ENCODE peak calls at places on chromosomes 7 and 10, in five cellular contexts. S is brain microvascular endothelial cell, P is esophagus muscularis mucosa, O is fibroblast of lung, J is Peyer's patch. I is an unnamed sample.

GRCh38 chr10:49601857-49602256 is 8.3 kb upstream of the SLC18A3 start:
- DNase-seq in P (peak), J (peak), S (peak), O (peak), I (no peak)

GRCh38 chr7:42162560-42163325 is 74.3 kb downstream of the GLI3 start:
- DNase-seq in J (no peak), S (no peak), O (no peak), P (no peak), I (no peak)

GRCh38 chr10:93272884-93273675 is 199.4 kb downstream of the CYP26A1 start:
- DNase-seq in S (no peak), P (no peak), J (no peak), O (no peak), I (no peak)

GRCh38 chr10:98135222-98135899 is 904 bp downstream of the R3HCC1L start:
- DNase-seq in P (no peak), O (no peak), J (peak), S (no peak), I (no peak)

GRCh38 chr10:3748484-3748883 is 36.5 kb downstream of the KLF6 start:
- DNase-seq in P (peak), J (peak), O (no peak), S (no peak), I (no peak)

GRCh38 chr7:94289071-94289470 is 105.6 kb upstream of the COL1A2 start:
- DNase-seq in P (no peak), S (peak), O (peak), J (peak), I (no peak)

GRCh38 chr7:106717997-106718871 is 57.3 kb upstream of the CCDC71L start:
- DNase-seq in J (peak), O (peak), S (peak), P (no peak), I (no peak)

GRCh38 chr10:121927361-121927840 is 430 bp downstream of the ATE1 start:
- DNase-seq in S (peak), O (peak), P (no peak), J (peak), I (peak)

GRCh38 chr7:35820858-35821257 is 20.0 kb downstream of the SEPTIN7 start:
- DNase-seq in S (no peak), O (no peak), J (no peak), P (no peak), I (no peak)

GRCh38 chr7:41996381-41997035 is 240.5 kb downstream of the GLI3 start:
- DNase-seq in J (no peak), S (peak), O (peak), P (no peak), I (no peak)

GRCh38 chr7:105013818-105014724 is at the start of gene KMT2E:
- DNase-seq in O (peak), J (peak), P (peak), S (peak), I (peak)

GRCh38 chr10:22308390-22308789 is 7.8 kb upstream of the COMMD3 start:
- DNase-seq in P (no peak), S (peak), O (peak), J (no peak), I (no peak)

GRCh38 chr7:28572321-28573058 is 160.2 kb downstream of the CREB5 start:
- DNase-seq in P (no peak), O (no peak), J (no peak), S (no peak), I (no peak)

GRCh38 chr10:127117125-127117524 is 79.3 kb downstream of the INSYN2A start:
- DNase-seq in J (peak), O (peak), S (peak), P (no peak), I (no peak)

GRCh38 chr10:69583106-69583505 is 9.9 kb upstream of the NEUROG3 start:
- DNase-seq in J (no peak), S (no peak), P (no peak), O (no peak), I (no peak)

GRCh38 chr10:31929260-31929985 is 792 bp upstream of the ARHGAP12 start:
- DNase-seq in O (peak), P (no peak), S (no peak), J (peak), I (no peak)

GRCh38 chr10:31926765-31927596 is 1.6 kb downstream of the ARHGAP12 start:
- DNase-seq in J (no peak), O (no peak), P (no peak), S (no peak), I (no peak)

GRCh38 chr10:31926154-31926553 is 2.5 kb downstream of the ARHGAP12 start:
- DNase-seq in J (no peak), P (no peak), O (no peak), S (no peak), I (no peak)

GRCh38 chr10:31928531-31929259 is at the start of gene ARHGAP12:
- DNase-seq in O (peak), S (peak), P (peak), J (peak), I (peak)

DNA sequence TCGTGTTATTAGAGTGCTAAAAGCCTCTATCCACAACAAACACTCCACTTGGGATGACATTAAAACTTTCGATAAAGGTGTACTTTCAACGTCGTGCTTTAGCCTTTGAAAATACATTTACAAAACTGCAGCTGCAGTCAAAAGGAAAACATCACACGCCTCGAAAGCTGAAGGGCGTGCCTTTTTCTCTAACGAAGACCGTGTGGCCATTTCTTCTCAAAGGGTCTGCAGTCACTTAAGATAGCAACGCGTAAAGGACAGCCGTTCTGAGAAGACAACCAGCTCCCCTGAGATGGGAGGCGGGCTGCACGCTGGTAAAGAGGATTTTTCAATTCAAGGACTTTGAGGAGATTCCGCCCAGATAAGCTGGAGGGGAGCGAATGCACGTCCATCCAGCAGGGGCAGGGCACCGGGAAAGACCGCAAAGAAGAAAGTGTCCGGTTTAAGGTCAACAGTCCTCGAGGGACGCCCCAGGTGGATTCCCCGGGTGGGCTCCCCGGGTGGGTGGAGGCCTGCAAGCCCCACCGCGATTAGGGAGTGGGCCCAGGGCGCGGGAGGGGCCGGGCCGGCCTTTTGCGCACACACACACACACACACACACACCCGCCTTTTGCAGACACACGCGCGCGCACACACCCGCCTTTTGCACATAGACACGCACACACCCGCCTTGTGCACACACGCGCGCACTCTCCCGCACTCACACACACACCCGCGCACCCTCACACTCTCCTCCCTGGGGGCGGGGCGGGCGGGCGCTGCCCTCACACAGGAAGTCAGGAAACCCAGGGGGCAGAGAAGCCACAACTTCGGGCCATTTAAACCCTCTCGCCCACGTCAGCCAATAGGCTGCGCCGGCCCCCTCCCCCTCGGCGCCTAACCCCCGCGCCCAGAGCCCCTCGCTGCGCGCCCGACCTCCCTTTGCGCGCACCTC is 767 bp downstream of the ARHGAP12 start:
- DNase-seq in S (no peak), O (peak), J (peak), P (no peak), I (peak)
- TF ChIP-seq CTCF in S (peak), O (peak), J (peak), P (no peak), I (no peak)

GRCh38 chr7:47600199-47601118 is 18.5 kb upstream of the TNS3 start:
- DNase-seq in O (peak), J (no peak), S (peak), P (no peak), I (no peak)
- H3K27ac ChIP-seq in O (peak), J (no peak), S (peak), P (no peak), I (no peak)

GRCh38 chr10:14240253-14241189 is 90.2 kb downstream of the FRMD4A start:
- DNase-seq in P (no peak), J (no peak), O (peak), S (peak), I (no peak)
- TF ChIP-seq CTCF in P (no peak), J (no peak), O (no peak), S (no peak), I (no peak)

DNA sequence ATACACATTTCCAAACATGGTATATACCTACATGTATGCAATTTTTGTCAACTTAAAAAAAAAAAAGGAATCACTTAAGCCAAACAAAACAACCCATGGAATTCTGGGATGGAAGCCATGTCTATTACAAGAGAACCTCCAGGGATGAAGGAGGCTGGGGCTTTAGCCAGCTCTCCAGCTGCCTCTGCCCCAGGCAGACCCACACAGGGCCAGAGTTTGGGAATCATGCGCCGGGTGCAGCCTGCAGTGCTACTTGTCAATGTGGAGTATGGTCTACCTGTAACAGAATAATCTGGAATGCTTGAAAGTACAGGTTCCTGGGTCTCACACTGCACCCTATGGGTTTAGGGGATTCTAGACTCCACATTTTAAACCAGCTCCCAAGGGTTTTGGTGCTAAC is 10.8 kb downstream of the ATP6V0E2 start:
- DNase-seq in O (no peak), S (no peak), J (no peak), P (peak), I (no peak)
- H3K27ac ChIP-seq in O (no peak), S (no peak), J (no peak), P (no peak), I (no peak)

GRCh38 chr7:142188846-142189245 is 69.0 kb downstream of the PRSS58 start:
- DNase-seq in P (no peak), S (no peak), O (no peak), J (no peak), I (no peak)
- TF ChIP-seq CTCF in P (no peak), S (no peak), O (no peak), J (peak), I (no peak)

GRCh38 chr7:1536768-1537630 is 6.5 kb downstream of the MAFK start:
- DNase-seq in O (peak), P (peak), S (peak), J (peak), I (no peak)
- H3K27ac ChIP-seq in O (peak), P (peak), S (peak), J (peak), I (no peak)

GRCh38 chr10:77116904-77117303 is 520.7 kb downstream of the KCNMA1 start:
- DNase-seq in S (no peak), O (peak), J (no peak), P (no peak), I (no peak)

GRCh38 chr10:77117501-77117900 is 520.1 kb downstream of the KCNMA1 start:
- DNase-seq in S (no peak), O (peak), P (no peak), J (no peak), I (no peak)

GRCh38 chr10:77109470-77109994 is 528.1 kb downstream of the KCNMA1 start:
- DNase-seq in S (no peak), P (peak), O (no peak), J (no peak), I (no peak)

GRCh38 chr10:77114181-77114821 is 523.3 kb downstream of the KCNMA1 start:
- DNase-seq in J (no peak), P (peak), O (no peak), S (no peak), I (no peak)

DNA sequence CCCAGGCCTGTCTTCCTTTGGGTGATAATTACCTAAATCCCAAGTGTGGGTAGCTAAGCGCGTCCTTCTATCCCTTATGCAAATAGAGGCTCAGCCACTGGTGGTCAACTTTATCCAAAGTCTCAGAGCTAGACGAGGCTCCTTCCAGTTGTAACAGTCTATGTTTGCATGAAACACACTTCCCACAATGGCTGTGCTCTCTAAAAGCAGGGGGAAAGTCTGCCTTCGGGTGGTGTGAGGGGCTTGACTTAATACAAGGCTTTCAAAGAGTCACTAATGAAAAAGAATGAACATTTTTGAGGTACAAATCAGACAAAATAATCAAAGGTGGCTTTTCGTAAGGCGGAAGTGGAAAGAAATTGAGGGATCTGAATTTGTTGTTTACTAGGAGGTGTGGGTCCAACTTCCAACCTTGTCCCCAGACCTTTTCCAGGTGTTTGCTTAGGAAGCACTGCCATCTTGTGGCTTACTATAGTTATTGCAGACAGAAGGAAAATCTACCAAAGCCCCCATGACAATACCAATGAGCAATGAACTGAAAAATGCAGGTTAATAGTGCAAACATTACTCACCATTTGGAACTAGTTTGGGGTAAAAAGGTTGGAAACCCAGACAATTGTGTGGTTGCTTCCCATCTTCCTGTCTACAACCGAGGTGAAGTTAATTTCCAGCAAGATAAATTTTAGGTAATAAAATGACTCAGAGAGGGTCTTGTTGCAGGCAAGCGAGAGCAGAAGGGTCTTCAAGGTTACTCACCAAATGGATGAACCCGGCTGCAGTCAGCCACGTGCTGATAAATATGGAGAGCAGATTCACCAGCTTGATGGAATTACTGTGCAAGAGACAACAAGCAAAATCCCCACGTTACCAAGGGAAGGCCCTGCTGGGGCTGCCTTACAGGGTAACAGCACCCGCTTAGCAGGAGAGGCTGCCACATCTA is 525.7 kb downstream of the KCNMA1 start:
- DNase-seq in J (no peak), S (peak), P (peak), O (peak), I (no peak)
- TF ChIP-seq CTCF in J (peak), S (peak), P (peak), O (peak), I (peak)

GRCh38 chr10:113058175-113058961 is 108.3 kb downstream of the TCF7L2 start:
- DNase-seq in P (no peak), J (no peak), S (peak), O (peak), I (no peak)
- H3K27ac ChIP-seq in P (peak), J (peak), S (peak), O (peak), I (no peak)

GRCh38 chr7:1639071-1639470 is 31.0 kb upstream of the ELFN1 start:
- DNase-seq in J (no peak), S (no peak), P (no peak), O (no peak), I (no peak)

GRCh38 chr7:1639578-1640175 is 30.4 kb upstream of the ELFN1 start:
- DNase-seq in O (no peak), P (no peak), S (no peak), J (no peak), I (no peak)

GRCh38 chr7:1641661-1642260 is 28.3 kb upstream of the ELFN1 start:
- DNase-seq in P (no peak), S (no peak), J (no peak), O (no peak), I (no peak)

GRCh38 chr7:1641173-1641572 is 28.9 kb upstream of the ELFN1 start:
- DNase-seq in S (no peak), O (no peak), J (no peak), P (no peak), I (no peak)

DNA sequence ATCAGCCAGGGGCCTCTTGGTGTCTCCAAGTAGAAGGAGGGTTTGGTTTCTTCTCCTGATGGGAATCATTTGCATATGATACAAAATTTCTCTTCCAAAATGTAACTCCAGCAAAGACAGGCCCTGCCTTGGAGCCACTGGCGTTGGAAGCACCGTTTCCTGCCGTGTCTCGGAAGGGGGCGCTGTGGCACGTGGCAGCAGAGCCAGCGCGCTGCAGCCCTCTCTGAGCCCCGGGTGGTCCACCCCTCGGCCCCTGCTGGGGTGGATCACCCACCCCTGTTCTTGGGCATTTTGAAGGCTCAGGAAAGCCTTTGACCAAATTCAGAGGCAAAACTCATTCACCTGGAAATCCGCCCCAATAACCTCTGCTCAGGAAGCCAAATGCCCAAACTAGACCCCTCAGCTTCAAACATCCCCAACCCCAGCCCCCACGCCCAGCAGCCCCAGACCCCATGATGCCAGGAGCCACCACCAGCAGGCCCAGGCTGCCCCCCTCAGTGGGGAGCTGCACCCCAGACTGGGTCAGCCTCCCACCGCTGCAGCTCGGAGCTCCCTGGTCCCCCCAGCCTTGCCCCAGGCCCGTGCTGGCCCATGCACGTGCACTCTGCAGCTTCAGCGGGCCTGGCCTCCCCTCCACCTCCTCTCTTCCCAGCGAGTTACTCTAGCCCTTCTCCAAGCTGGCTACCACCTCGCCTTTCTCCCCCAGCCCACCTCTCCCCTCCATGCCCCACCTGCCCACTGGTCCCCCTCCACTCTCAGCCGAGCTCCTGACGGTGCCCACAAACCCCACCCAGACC is 29.5 kb upstream of the ELFN1 start:
- DNase-seq in J (no peak), S (no peak), O (no peak), P (no peak), I (no peak)
- TF ChIP-seq CTCF in J (no peak), S (peak), O (peak), P (no peak), I (no peak)

DNA sequence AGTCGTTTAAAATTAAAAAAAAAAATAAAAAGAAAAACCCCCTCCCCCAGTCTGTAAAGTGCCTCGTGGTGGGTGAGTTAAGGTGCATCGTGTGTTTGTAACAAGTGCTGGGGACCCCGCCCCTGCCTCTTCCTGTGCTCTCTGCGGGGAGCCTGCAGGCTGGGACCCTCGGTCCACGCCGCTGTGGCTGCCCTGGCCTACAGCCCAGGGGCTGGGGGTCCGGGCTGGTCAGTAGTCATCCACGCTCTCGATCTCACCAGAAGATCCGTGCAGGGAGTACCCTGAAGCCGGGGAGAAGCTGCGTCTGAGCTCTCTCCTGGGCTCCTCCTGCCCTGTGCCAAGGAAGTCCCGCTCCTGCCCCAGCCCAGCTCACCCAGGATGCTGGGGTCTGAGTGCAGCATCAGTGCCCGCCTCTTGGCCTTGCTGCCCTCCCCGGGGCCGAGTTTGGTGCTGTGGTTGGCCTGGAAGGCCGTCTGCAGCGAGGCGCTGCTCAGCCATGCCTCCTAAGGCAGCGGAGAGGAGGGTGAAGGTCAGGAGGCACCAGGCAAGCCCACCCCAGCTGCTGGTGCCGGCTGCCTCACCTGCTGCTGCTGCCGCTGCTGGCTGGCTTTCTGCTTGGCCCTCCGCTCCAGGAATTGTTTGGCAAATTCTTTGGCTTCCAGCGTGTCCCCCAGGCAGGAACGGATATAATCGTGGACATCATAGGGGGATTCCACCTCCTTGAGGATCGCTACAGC is 8.1 kb downstream of the GNB2 start:
- DNase-seq in P (no peak), S (no peak), O (no peak), J (no peak), I (no peak)
- H3K27ac ChIP-seq in P (no peak), S (no peak), O (no peak), J (no peak), I (no peak)